ENCODE peak calls at places on chromosomes 3 and 15, in ten cellular contexts. Y, W, G, F, O, M, S, H, L and B are unnamed samples.

GRCh38 chr3:64239841-64240240 is 14.6 kb upstream of the PRICKLE2 start:
- DNase-seq in Y (no peak), W (no peak), G (no peak), F (no peak), O (no peak), M (no peak), S (no peak), H (no peak), L (no peak), B (no peak)

GRCh38 chr3:130707914-130708601 is 38.6 kb downstream of the PIK3R4 start:
- DNase-seq in Y (no peak), W (no peak), G (no peak), F (no peak), O (peak), M (no peak), S (no peak), H (no peak), L (no peak), B (no peak)

GRCh38 chr3:127964053-127964452 is 49.0 kb downstream of the KBTBD12 start:
- DNase-seq in Y (peak), W (no peak), G (no peak), F (no peak), O (no peak), M (no peak), S (no peak), H (no peak), L (peak), B (peak)

GRCh38 chr3:55285156-55285555 is 201.9 kb downstream of the WNT5A start:
- DNase-seq in Y (no peak), W (no peak), G (no peak), F (no peak), O (no peak), M (no peak), S (no peak), H (no peak), L (no peak), B (no peak)

GRCh38 chr3:43152649-43153048 is 46.8 kb upstream of the POMGNT2 start:
- DNase-seq in Y (no peak), W (no peak), G (no peak), F (no peak), O (no peak), M (no peak), S (no peak), H (peak), L (peak), B (no peak)

GRCh38 chr3:29922990-29923746 is 642.3 kb downstream of the RBMS3 start:
- DNase-seq in Y (no peak), W (no peak), G (no peak), F (peak), O (no peak), M (no peak), S (peak), H (no peak), L (peak), B (peak)

GRCh38 chr3:56954125-56954524 is 106.3 kb upstream of the SPATA12 start:
- DNase-seq in Y (no peak), W (no peak), G (no peak), F (no peak), O (no peak), M (no peak), S (no peak), H (no peak), L (no peak), B (no peak)

GRCh38 chr3:8867646-8868045 is 95.6 kb downstream of the RAD18 start:
- DNase-seq in Y (no peak), W (no peak), G (no peak), F (no peak), O (no peak), M (no peak), S (no peak), H (no peak), L (no peak), B (no peak)

GRCh38 chr15:67024322-67024997 is 40.9 kb upstream of the SMAD3 start:
- DNase-seq in Y (peak), W (peak), G (no peak), F (peak), O (peak), M (no peak), S (peak), H (no peak), L (peak), B (peak)

GRCh38 chr15:94555842-94556516 is 324.6 kb downstream of the MCTP2 start:
- DNase-seq in Y (no peak), W (no peak), G (no peak), F (no peak), O (no peak), M (no peak), S (no peak), H (no peak), L (no peak), B (no peak)

GRCh38 chr15:55758580-55758986 is 15.6 kb upstream of the PRTG start:
- DNase-seq in Y (no peak), W (no peak), G (no peak), F (no peak), O (no peak), M (no peak), S (no peak), H (no peak), L (no peak), B (no peak)

GRCh38 chr15:77126927-77127326 is 56.0 kb upstream of the TSPAN3 start:
- DNase-seq in Y (no peak), W (no peak), G (no peak), F (no peak), O (no peak), M (no peak), S (no peak), H (no peak), L (no peak), B (no peak)

GRCh38 chr15:75640483-75641175 is 605 bp upstream of the IMP3 start:
- DNase-seq in Y (no peak), W (peak), G (peak), F (peak), O (peak), M (no peak), S (no peak), H (no peak), L (peak), B (peak)

GRCh38 chr3:184230603-184231528 is 1.5 kb downstream of the VWA5B2 start:
- DNase-seq in Y (no peak), W (no peak), G (no peak), F (no peak), O (no peak), M (no peak), S (no peak), H (no peak), L (no peak), B (no peak)

GRCh38 chr3:44555753-44556152 is 760 bp downstream of the ZKSCAN7 start:
- DNase-seq in Y (no peak), W (no peak), G (no peak), F (no peak), O (no peak), M (peak), S (no peak), H (no peak), L (peak), B (peak)

GRCh38 chr3:66472313-66473134 is 28.3 kb downstream of the LRIG1 start:
- DNase-seq in Y (no peak), W (no peak), G (peak), F (peak), O (no peak), M (peak), S (peak), H (no peak), L (peak), B (peak)

GRCh38 chr3:51681453-51681852 is 10.4 kb downstream of the TEX264 start:
- DNase-seq in Y (peak), W (peak), G (peak), F (no peak), O (peak), M (no peak), S (no peak), H (no peak), L (no peak), B (peak)

GRCh38 chr15:60004019-60004845 is at the start of gene FOXB1:
- DNase-seq in Y (no peak), W (no peak), G (no peak), F (no peak), O (no peak), M (peak), S (no peak), H (no peak), L (no peak), B (no peak)

GRCh38 chr3:12963869-12964712 is 109.1 kb downstream of the IQSEC1 start:
- DNase-seq in Y (no peak), W (no peak), G (no peak), F (peak), O (no peak), M (no peak), S (no peak), H (no peak), L (peak), B (peak)

GRCh38 chr3:10198761-10199688 is 34.3 kb downstream of the IRAK2 start:
- DNase-seq in Y (peak), W (no peak), G (peak), F (no peak), O (peak), M (peak), S (no peak), H (no peak), L (peak), B (peak)

GRCh38 chr15:86611392-86612040 is 531.8 kb downstream of the AGBL1 start:
- DNase-seq in Y (no peak), W (no peak), G (no peak), F (no peak), O (no peak), M (no peak), S (no peak), H (no peak), L (peak), B (peak)

GRCh38 chr15:89632563-89633430 is 22.5 kb downstream of the KIF7 start:
- DNase-seq in Y (no peak), W (no peak), G (no peak), F (no peak), O (no peak), M (no peak), S (no peak), H (no peak), L (no peak), B (no peak)

GRCh38 chr3:120350431-120350941 is 1.3 kb upstream of the LRRC58 start:
- DNase-seq in Y (no peak), W (peak), G (no peak), F (no peak), O (peak), M (no peak), S (peak), H (no peak), L (peak), B (peak)

GRCh38 chr3:46276497-46277099 is 34.3 kb downstream of the CCR3 start:
- DNase-seq in Y (peak), W (peak), G (peak), F (peak), O (peak), M (peak), S (no peak), H (peak), L (peak), B (peak)

GRCh38 chr3:27141668-27142067 is 227.5 kb downstream of the NEK10 start:
- DNase-seq in Y (no peak), W (no peak), G (no peak), F (no peak), O (no peak), M (no peak), S (no peak), H (no peak), L (no peak), B (no peak)

GRCh38 chr15:48170981-48171380 is 7.1 kb downstream of the MYEF2 start:
- DNase-seq in Y (no peak), W (no peak), G (no peak), F (no peak), O (no peak), M (no peak), S (no peak), H (no peak), L (no peak), B (no peak)

GRCh38 chr3:106862067-106862466 is 515.2 kb upstream of the CCDC54 start:
- DNase-seq in Y (no peak), W (no peak), G (no peak), F (peak), O (no peak), M (no peak), S (peak), H (no peak), L (no peak), B (peak)

GRCh38 chr3:127252446-127252845 is 35.4 kb downstream of the PRR20G start:
- DNase-seq in Y (no peak), W (no peak), G (no peak), F (no peak), O (no peak), M (no peak), S (no peak), H (peak), L (no peak), B (no peak)

GRCh38 chr3:190541560-190541959 is 27.7 kb downstream of the IL1RAP start:
- DNase-seq in Y (no peak), W (no peak), G (no peak), F (no peak), O (no peak), M (no peak), S (no peak), H (no peak), L (no peak), B (no peak)

GRCh38 chr3:7618606-7619005 is 757.7 kb downstream of the GRM7 start:
- DNase-seq in Y (no peak), W (no peak), G (no peak), F (no peak), O (no peak), M (no peak), S (no peak), H (no peak), L (no peak), B (no peak)

GRCh38 chr3:150106752-150107428 is 136.2 kb upstream of the PFN2 start:
- DNase-seq in Y (no peak), W (no peak), G (no peak), F (no peak), O (no peak), M (no peak), S (peak), H (no peak), L (peak), B (peak)

GRCh38 chr15:63551400-63551799 is 45.8 kb upstream of the FBXL22 start:
- DNase-seq in Y (no peak), W (no peak), G (no peak), F (no peak), O (no peak), M (no peak), S (no peak), H (no peak), L (peak), B (peak)